ENCODE peak calls at places on chromosome 5, in seven cellular contexts. One of them, this sample, is unnamed.

GRCh38 chr5:15807248-15807647 is 307.3 kb downstream of the FBXL7 start:
- DNase-seq in thyroid gland: no peak
- DNase-seq in foreskin keratinocyte: no peak
- DNase-seq in lower leg skin: no peak
- DNase-seq in gastrocnemius medialis: no peak
- DNase-seq in fibroblast of lung: no peak
- DNase-seq in A549: no peak
- DNase-seq in this sample: no peak

GRCh38 chr5:14449052-14449661 is 132.4 kb upstream of the OTULINL start:
- DNase-seq in A549: no peak
- DNase-seq in gastrocnemius medialis: peak
- DNase-seq in lower leg skin: peak
- DNase-seq in fibroblast of lung: peak
- DNase-seq in foreskin keratinocyte: no peak
- DNase-seq in thyroid gland: no peak
- DNase-seq in this sample: no peak

GRCh38 chr5:60685700-60686099 is 14.3 kb downstream of the DEPDC1B start:
- DNase-seq in A549: no peak
- DNase-seq in lower leg skin: no peak
- DNase-seq in gastrocnemius medialis: no peak
- DNase-seq in foreskin keratinocyte: no peak
- DNase-seq in thyroid gland: no peak
- DNase-seq in fibroblast of lung: no peak
- DNase-seq in this sample: no peak

GRCh38 chr5:137629646-137630045 is 106.2 kb downstream of the KLHL3 start:
- DNase-seq in foreskin keratinocyte: peak
- DNase-seq in A549: peak
- DNase-seq in lower leg skin: peak
- DNase-seq in thyroid gland: no peak
- DNase-seq in gastrocnemius medialis: no peak
- DNase-seq in fibroblast of lung: peak
- DNase-seq in this sample: no peak

GRCh38 chr5:86613459-86613858 is 4.3 kb upstream of the COX7C start:
- DNase-seq in gastrocnemius medialis: no peak
- DNase-seq in A549: no peak
- DNase-seq in thyroid gland: no peak
- DNase-seq in lower leg skin: no peak
- DNase-seq in fibroblast of lung: peak
- DNase-seq in foreskin keratinocyte: no peak
- DNase-seq in this sample: no peak

GRCh38 chr5:116394186-116394867 is 180.3 kb downstream of the SEMA6A start:
- DNase-seq in fibroblast of lung: peak
- DNase-seq in lower leg skin: no peak
- DNase-seq in gastrocnemius medialis: peak
- DNase-seq in A549: no peak
- DNase-seq in thyroid gland: no peak
- DNase-seq in foreskin keratinocyte: no peak
- DNase-seq in this sample: no peak

GRCh38 chr5:14173419-14174234 is 30.5 kb downstream of the TRIO start:
- DNase-seq in fibroblast of lung: peak
- DNase-seq in A549: no peak
- DNase-seq in lower leg skin: no peak
- DNase-seq in thyroid gland: no peak
- DNase-seq in foreskin keratinocyte: no peak
- DNase-seq in gastrocnemius medialis: no peak
- DNase-seq in this sample: no peak

GRCh38 chr5:132488590-132488989 is 2.0 kb downstream of the IRF1 start:
- DNase-seq in A549: no peak
- DNase-seq in foreskin keratinocyte: no peak
- DNase-seq in fibroblast of lung: no peak
- DNase-seq in thyroid gland: no peak
- DNase-seq in lower leg skin: no peak
- DNase-seq in gastrocnemius medialis: no peak
- DNase-seq in this sample: no peak

GRCh38 chr5:178094345-178094744 is 19.0 kb upstream of the N4BP3 start:
- DNase-seq in foreskin keratinocyte: no peak
- DNase-seq in A549: no peak
- DNase-seq in thyroid gland: no peak
- DNase-seq in fibroblast of lung: no peak
- DNase-seq in gastrocnemius medialis: no peak
- DNase-seq in lower leg skin: no peak
- DNase-seq in this sample: no peak

GRCh38 chr5:685262-686171 is 7.6 kb downstream of the TPPP start:
- DNase-seq in A549: no peak
- DNase-seq in gastrocnemius medialis: no peak
- DNase-seq in foreskin keratinocyte: no peak
- DNase-seq in fibroblast of lung: no peak
- DNase-seq in lower leg skin: peak
- DNase-seq in thyroid gland: no peak
- DNase-seq in this sample: peak

GRCh38 chr5:121144764-121145163 is 680.7 kb downstream of the PRR16 start:
- DNase-seq in gastrocnemius medialis: no peak
- DNase-seq in lower leg skin: no peak
- DNase-seq in fibroblast of lung: peak
- DNase-seq in A549: no peak
- DNase-seq in thyroid gland: no peak
- DNase-seq in foreskin keratinocyte: peak
- DNase-seq in this sample: no peak

GRCh38 chr5:141960018-141960417 is 2.0 kb upstream of the PCDH12 start:
- DNase-seq in thyroid gland: no peak
- DNase-seq in lower leg skin: peak
- DNase-seq in gastrocnemius medialis: no peak
- DNase-seq in fibroblast of lung: no peak
- DNase-seq in A549: no peak
- DNase-seq in foreskin keratinocyte: no peak
- DNase-seq in this sample: no peak
- TF ChIP-seq CTCF in thyroid gland: no peak
- TF ChIP-seq CTCF in lower leg skin: no peak
- TF ChIP-seq CTCF in gastrocnemius medialis: no peak
- TF ChIP-seq CTCF in fibroblast of lung: peak
- TF ChIP-seq CTCF in A549: no peak
- TF ChIP-seq CTCF in foreskin keratinocyte: peak
- TF ChIP-seq CTCF in this sample: no peak

GRCh38 chr5:90306613-90307012 is 102.9 kb downstream of the CETN3 start:
- DNase-seq in thyroid gland: no peak
- DNase-seq in A549: no peak
- DNase-seq in foreskin keratinocyte: no peak
- DNase-seq in fibroblast of lung: no peak
- DNase-seq in lower leg skin: no peak
- DNase-seq in gastrocnemius medialis: no peak
- DNase-seq in this sample: no peak

GRCh38 chr5:90307386-90308181 is 102.0 kb downstream of the CETN3 start:
- DNase-seq in gastrocnemius medialis: no peak
- DNase-seq in foreskin keratinocyte: peak
- DNase-seq in lower leg skin: no peak
- DNase-seq in A549: no peak
- DNase-seq in fibroblast of lung: peak
- DNase-seq in thyroid gland: no peak
- DNase-seq in this sample: no peak

GRCh38 chr5:90305022-90305720 is 104.4 kb downstream of the CETN3 start:
- DNase-seq in gastrocnemius medialis: no peak
- DNase-seq in lower leg skin: no peak
- DNase-seq in foreskin keratinocyte: no peak
- DNase-seq in thyroid gland: no peak
- DNase-seq in A549: no peak
- DNase-seq in fibroblast of lung: no peak
- DNase-seq in this sample: no peak

GRCh38 chr5:90312027-90312426 is 97.5 kb downstream of the CETN3 start:
- DNase-seq in A549: no peak
- DNase-seq in fibroblast of lung: no peak
- DNase-seq in gastrocnemius medialis: no peak
- DNase-seq in foreskin keratinocyte: no peak
- DNase-seq in thyroid gland: no peak
- DNase-seq in lower leg skin: no peak
- DNase-seq in this sample: no peak

DNA sequence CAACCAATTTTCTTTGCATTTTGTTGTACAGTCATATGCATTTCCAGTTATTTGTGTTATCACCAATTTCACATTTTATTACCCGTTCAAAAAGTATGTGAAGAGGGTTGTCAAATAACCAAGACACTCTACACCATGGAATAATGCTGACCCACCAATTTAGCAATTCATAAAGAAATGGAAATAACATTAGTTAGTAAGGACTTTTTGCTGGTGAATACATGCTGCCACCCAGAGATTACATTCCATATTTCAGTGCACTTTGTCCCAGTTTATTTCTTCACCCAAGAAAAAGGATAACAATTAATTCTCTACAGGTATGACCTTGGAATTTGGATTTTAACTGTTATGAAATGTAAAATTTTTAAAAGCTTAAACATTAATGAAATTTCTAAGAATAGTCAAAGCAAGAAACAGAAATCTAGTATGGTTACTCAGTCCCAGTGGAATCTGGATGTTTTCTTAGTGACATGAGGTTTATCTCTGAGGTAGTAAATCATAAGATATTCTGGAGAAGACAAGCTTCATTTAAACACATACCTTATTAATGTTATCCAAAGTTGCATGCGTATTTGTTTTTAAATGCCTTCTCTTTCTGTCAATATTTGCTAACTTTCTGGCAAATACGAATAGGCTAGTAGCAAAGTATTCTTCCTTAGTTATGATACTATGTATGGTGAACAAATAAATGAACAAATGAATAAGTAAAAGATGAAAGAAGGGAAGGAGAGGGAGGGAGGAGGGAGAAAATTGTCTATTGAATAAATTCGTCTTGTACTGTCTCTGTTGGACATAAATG is 100.6 kb downstream of the CETN3 start:
- DNase-seq in foreskin keratinocyte: peak
- DNase-seq in gastrocnemius medialis: no peak
- DNase-seq in fibroblast of lung: no peak
- DNase-seq in thyroid gland: no peak
- DNase-seq in lower leg skin: no peak
- DNase-seq in A549: peak
- DNase-seq in this sample: no peak
- TF ChIP-seq CTCF in foreskin keratinocyte: no peak
- TF ChIP-seq CTCF in gastrocnemius medialis: no peak
- TF ChIP-seq CTCF in fibroblast of lung: no peak
- TF ChIP-seq CTCF in thyroid gland: no peak
- TF ChIP-seq CTCF in lower leg skin: no peak
- TF ChIP-seq CTCF in A549: no peak
- TF ChIP-seq CTCF in this sample: no peak

GRCh38 chr5:38837932-38838331 is 7.9 kb upstream of the OSMR start:
- DNase-seq in thyroid gland: no peak
- DNase-seq in gastrocnemius medialis: no peak
- DNase-seq in A549: no peak
- DNase-seq in lower leg skin: no peak
- DNase-seq in fibroblast of lung: no peak
- DNase-seq in foreskin keratinocyte: no peak
- DNase-seq in this sample: no peak

GRCh38 chr5:38831909-38832308 is 13.9 kb upstream of the OSMR start:
- DNase-seq in thyroid gland: no peak
- DNase-seq in foreskin keratinocyte: no peak
- DNase-seq in gastrocnemius medialis: no peak
- DNase-seq in lower leg skin: no peak
- DNase-seq in fibroblast of lung: peak
- DNase-seq in A549: peak
- DNase-seq in this sample: no peak

GRCh38 chr5:38835887-38836286 is 9.9 kb upstream of the OSMR start:
- DNase-seq in lower leg skin: no peak
- DNase-seq in fibroblast of lung: peak
- DNase-seq in A549: no peak
- DNase-seq in foreskin keratinocyte: peak
- DNase-seq in thyroid gland: no peak
- DNase-seq in gastrocnemius medialis: no peak
- DNase-seq in this sample: no peak

GRCh38 chr5:38832810-38833209 is 13.0 kb upstream of the OSMR start:
- DNase-seq in foreskin keratinocyte: no peak
- DNase-seq in lower leg skin: no peak
- DNase-seq in fibroblast of lung: no peak
- DNase-seq in gastrocnemius medialis: no peak
- DNase-seq in A549: no peak
- DNase-seq in thyroid gland: no peak
- DNase-seq in this sample: no peak

DNA sequence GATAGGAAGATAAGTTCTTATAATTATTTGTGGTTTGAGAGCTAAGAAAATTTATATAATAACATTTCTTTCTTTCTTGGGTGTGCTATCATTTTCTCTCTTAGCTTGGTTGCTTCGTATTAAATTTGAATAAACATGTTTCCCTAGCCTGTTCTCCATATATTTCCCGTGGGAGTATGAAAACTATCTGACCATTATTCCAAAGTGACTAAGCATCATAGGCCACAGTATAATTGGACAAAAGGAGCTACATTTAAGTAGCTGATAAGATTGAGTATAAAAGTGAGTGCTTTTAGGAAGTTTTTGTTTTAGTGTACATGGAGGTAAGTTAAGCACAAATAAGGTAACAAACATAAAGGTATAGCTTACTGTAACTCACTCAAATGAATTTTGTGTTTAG is 8.4 kb upstream of the OSMR start:
- DNase-seq in A549: no peak
- DNase-seq in foreskin keratinocyte: no peak
- DNase-seq in gastrocnemius medialis: no peak
- DNase-seq in thyroid gland: no peak
- DNase-seq in fibroblast of lung: no peak
- DNase-seq in lower leg skin: no peak
- DNase-seq in this sample: no peak
- TF ChIP-seq CTCF in A549: no peak
- TF ChIP-seq CTCF in foreskin keratinocyte: no peak
- TF ChIP-seq CTCF in gastrocnemius medialis: no peak
- TF ChIP-seq CTCF in thyroid gland: no peak
- TF ChIP-seq CTCF in fibroblast of lung: no peak
- TF ChIP-seq CTCF in lower leg skin: no peak
- TF ChIP-seq CTCF in this sample: no peak

GRCh38 chr5:66810747-66811355 is 214.7 kb downstream of the MAST4 start:
- DNase-seq in A549: no peak
- DNase-seq in foreskin keratinocyte: no peak
- DNase-seq in lower leg skin: no peak
- DNase-seq in thyroid gland: no peak
- DNase-seq in fibroblast of lung: no peak
- DNase-seq in gastrocnemius medialis: no peak
- DNase-seq in this sample: no peak

GRCh38 chr5:66810151-66810550 is 214.0 kb downstream of the MAST4 start:
- DNase-seq in thyroid gland: no peak
- DNase-seq in gastrocnemius medialis: no peak
- DNase-seq in foreskin keratinocyte: no peak
- DNase-seq in A549: no peak
- DNase-seq in fibroblast of lung: no peak
- DNase-seq in lower leg skin: no peak
- DNase-seq in this sample: no peak

GRCh38 chr5:66808663-66809062 is 212.5 kb downstream of the MAST4 start:
- DNase-seq in A549: no peak
- DNase-seq in gastrocnemius medialis: no peak
- DNase-seq in thyroid gland: no peak
- DNase-seq in foreskin keratinocyte: no peak
- DNase-seq in lower leg skin: no peak
- DNase-seq in fibroblast of lung: no peak
- DNase-seq in this sample: no peak

GRCh38 chr5:66805514-66806430 is 209.6 kb downstream of the MAST4 start:
- DNase-seq in A549: no peak
- DNase-seq in lower leg skin: no peak
- DNase-seq in thyroid gland: no peak
- DNase-seq in fibroblast of lung: no peak
- DNase-seq in gastrocnemius medialis: no peak
- DNase-seq in foreskin keratinocyte: no peak
- DNase-seq in this sample: no peak

GRCh38 chr5:66807743-66808142 is 211.6 kb downstream of the MAST4 start:
- DNase-seq in fibroblast of lung: peak
- DNase-seq in thyroid gland: peak
- DNase-seq in foreskin keratinocyte: peak
- DNase-seq in lower leg skin: no peak
- DNase-seq in gastrocnemius medialis: no peak
- DNase-seq in A549: peak
- DNase-seq in this sample: no peak
- TF ChIP-seq CTCF in fibroblast of lung: peak
- TF ChIP-seq CTCF in thyroid gland: no peak
- TF ChIP-seq CTCF in foreskin keratinocyte: peak
- TF ChIP-seq CTCF in lower leg skin: no peak
- TF ChIP-seq CTCF in gastrocnemius medialis: no peak
- TF ChIP-seq CTCF in A549: peak
- TF ChIP-seq CTCF in this sample: no peak

GRCh38 chr5:68330564-68330963 is 115.0 kb downstream of the PIK3R1 start:
- DNase-seq in foreskin keratinocyte: peak
- DNase-seq in thyroid gland: no peak
- DNase-seq in fibroblast of lung: no peak
- DNase-seq in lower leg skin: no peak
- DNase-seq in A549: no peak
- DNase-seq in gastrocnemius medialis: no peak
- DNase-seq in this sample: no peak
- TF ChIP-seq CTCF in foreskin keratinocyte: no peak
- TF ChIP-seq CTCF in thyroid gland: no peak
- TF ChIP-seq CTCF in fibroblast of lung: no peak
- TF ChIP-seq CTCF in lower leg skin: no peak
- TF ChIP-seq CTCF in A549: no peak
- TF ChIP-seq CTCF in gastrocnemius medialis: no peak
- TF ChIP-seq CTCF in this sample: no peak